ENCODE peak calls at places on chromosome 7, in six cellular contexts. V, N, P, D, R and W are unnamed samples.

GRCh38 chr7:131072505-131073091 is 255.1 kb upstream of the MKLN1 start:
- DNase-seq in V (no peak), R (peak), D (no peak), P (peak), N (no peak), W (peak)

GRCh38 chr7:3241686-3242258 is 59.3 kb upstream of the SDK1 start:
- DNase-seq in R (no peak), P (no peak), V (no peak), D (no peak), N (no peak), W (no peak)

GRCh38 chr7:8190121-8190895 is 71.7 kb downstream of the ICA1 start:
- DNase-seq in N (peak), V (peak), P (peak), D (peak), R (peak), W (peak)

GRCh38 chr7:38306914-38307313 is 33.5 kb upstream of the TARP start:
- DNase-seq in R (no peak), D (no peak), V (no peak), N (no peak), P (no peak), W (peak)

GRCh38 chr7:30933124-30933893 is 21.7 kb downstream of the AQP1 start:
- DNase-seq in D (no peak), V (no peak), N (peak), P (no peak), R (no peak), W (no peak)

GRCh38 chr7:66250711-66251110 is 45.6 kb downstream of the TPST1 start:
- DNase-seq in D (no peak), V (no peak), N (no peak), R (peak), P (peak), W (no peak)

GRCh38 chr7:51213618-51214017 is 103.0 kb downstream of the COBL start:
- DNase-seq in R (no peak), P (no peak), V (no peak), N (no peak), D (no peak), W (no peak)

GRCh38 chr7:149319376-149319775 is 57.4 kb downstream of the ZNF783 start:
- DNase-seq in V (no peak), N (no peak), R (no peak), P (no peak), D (no peak), W (no peak)

GRCh38 chr7:4857189-4857588 is 4.6 kb downstream of the PAPOLB start:
- DNase-seq in D (no peak), V (no peak), R (no peak), N (no peak), P (no peak), W (no peak)

GRCh38 chr7:47588704-47589225 is 6.9 kb upstream of the TNS3 start:
- DNase-seq in D (no peak), R (no peak), N (no peak), P (no peak), V (no peak), W (no peak)

GRCh38 chr7:147419001-147419400 is 1171.6 kb upstream of the C7orf33 start:
- DNase-seq in R (peak), N (no peak), V (no peak), D (no peak), P (no peak), W (no peak)

GRCh38 chr7:70322786-70323185 is 724.5 kb downstream of the AUTS2 start:
- DNase-seq in R (no peak), V (no peak), N (no peak), P (no peak), D (no peak), W (no peak)

GRCh38 chr7:119959811-119960210 is 313.2 kb upstream of the KCND2 start:
- DNase-seq in D (no peak), R (peak), P (no peak), N (no peak), V (no peak), W (no peak)

GRCh38 chr7:35802649-35803048 is 1.8 kb downstream of the SEPTIN7 start:
- DNase-seq in P (peak), D (peak), R (no peak), V (peak), N (no peak), W (no peak)

GRCh38 chr7:30556854-30557644 is 37.6 kb upstream of the GARS1 start:
- DNase-seq in P (no peak), R (peak), N (no peak), D (no peak), V (no peak), W (no peak)

GRCh38 chr7:47326220-47326619 is 255.7 kb downstream of the TNS3 start:
- DNase-seq in P (no peak), R (peak), V (no peak), N (no peak), D (no peak), W (no peak)

GRCh38 chr7:28473567-28474266 is 61.4 kb downstream of the CREB5 start:
- DNase-seq in N (no peak), D (no peak), R (no peak), V (no peak), P (no peak), W (no peak)